ENCODE peak calls at places on chromosome 7, in seven cellular contexts. L, M, N, B, R, V and Y are unnamed samples.

GRCh38 chr7:111370002-111370401 is 192.3 kb downstream of the IMMP2L start:
- DNase-seq in L (no peak), M (no peak), N (no peak), B (no peak), R (no peak), V (no peak), Y (no peak)

GRCh38 chr7:98133181-98133580 is 26.5 kb downstream of the LMTK2 start:
- DNase-seq in L (no peak), M (no peak), N (no peak), B (no peak), R (no peak), V (no peak), Y (no peak)

GRCh38 chr7:12670071-12670729 is 17.2 kb upstream of the ARL4A start:
- DNase-seq in L (no peak), M (no peak), N (no peak), B (no peak), R (no peak), V (no peak), Y (no peak)

GRCh38 chr7:30471205-30471604 is 7.4 kb downstream of the NOD1 start:
- DNase-seq in L (no peak), M (no peak), N (no peak), B (no peak), R (no peak), V (no peak), Y (no peak)

GRCh38 chr7:30598121-30598876 is 3.6 kb downstream of the GARS1 start:
- DNase-seq in L (no peak), M (no peak), N (no peak), B (no peak), R (no peak), V (no peak), Y (no peak)

GRCh38 chr7:33298848-33299247 is 169.5 kb downstream of the BBS9 start:
- DNase-seq in L (no peak), M (no peak), N (no peak), B (no peak), R (no peak), V (no peak), Y (no peak)

GRCh38 chr7:131057015-131057518 is 270.6 kb upstream of the MKLN1 start:
- DNase-seq in L (no peak), M (no peak), N (no peak), B (no peak), R (no peak), V (no peak), Y (no peak)

GRCh38 chr7:118629898-118630469 is 405.5 kb downstream of the ANKRD7 start:
- DNase-seq in L (no peak), M (peak), N (no peak), B (no peak), R (no peak), V (no peak), Y (no peak)

GRCh38 chr7:50774299-50774698 is 8.4 kb downstream of the GRB10 start:
- DNase-seq in L (no peak), M (no peak), N (no peak), B (no peak), R (no peak), V (no peak), Y (no peak)

GRCh38 chr7:7970620-7971307 is 2.2 kb downstream of the GLCCI1 start:
- DNase-seq in L (no peak), M (peak), N (no peak), B (no peak), R (no peak), V (no peak), Y (no peak)

GRCh38 chr7:84848219-84848973 is 338.5 kb downstream of the SEMA3D start:
- DNase-seq in L (no peak), M (no peak), N (no peak), B (no peak), R (no peak), V (no peak), Y (no peak)

GRCh38 chr7:20402297-20403230 is 71.9 kb downstream of the ITGB8 start:
- DNase-seq in L (no peak), M (no peak), N (no peak), B (no peak), R (no peak), V (no peak), Y (no peak)

GRCh38 chr7:134618756-134619530 is 27.7 kb upstream of the BPGM start:
- DNase-seq in L (no peak), M (no peak), N (no peak), B (no peak), R (no peak), V (no peak), Y (no peak)

GRCh38 chr7:128076216-128076821 is 45.1 kb upstream of the LRRC4 start:
- DNase-seq in L (no peak), M (no peak), N (no peak), B (no peak), R (no peak), V (no peak), Y (no peak)

GRCh38 chr7:66617295-66617694 is 11.4 kb upstream of the KCTD7 start:
- DNase-seq in L (no peak), M (no peak), N (no peak), B (no peak), R (no peak), V (no peak), Y (no peak)

GRCh38 chr7:82406937-82407336 is 36.6 kb downstream of the CACNA2D1 start:
- DNase-seq in L (no peak), M (no peak), N (no peak), B (no peak), R (no peak), V (no peak), Y (no peak)

GRCh38 chr7:12257582-12257981 is 46.5 kb downstream of the TMEM106B start:
- DNase-seq in L (no peak), M (no peak), N (no peak), B (no peak), R (no peak), V (no peak), Y (no peak)

GRCh38 chr7:40200791-40201190 is 66.0 kb downstream of the SUGCT start:
- DNase-seq in L (no peak), M (no peak), N (no peak), B (no peak), R (no peak), V (no peak), Y (no peak)

GRCh38 chr7:149184274-149184673 is 11.1 kb upstream of the ZNF282 start:
- DNase-seq in L (no peak), M (no peak), N (no peak), B (no peak), R (no peak), V (no peak), Y (no peak)

GRCh38 chr7:110534241-110534931 is 556.5 kb upstream of the LRRN3 start:
- DNase-seq in L (no peak), M (no peak), N (no peak), B (no peak), R (no peak), V (no peak), Y (no peak)

GRCh38 chr7:78578701-78579100 is 780.1 kb downstream of the PHTF2 start:
- DNase-seq in L (no peak), M (peak), N (no peak), B (no peak), R (no peak), V (no peak), Y (no peak)

GRCh38 chr7:64879800-64880199 is 23.3 kb upstream of the ZNF273 start:
- DNase-seq in L (no peak), M (no peak), N (no peak), B (no peak), R (no peak), V (no peak), Y (no peak)

GRCh38 chr7:85068796-85069195 is 118.1 kb downstream of the SEMA3D start:
- DNase-seq in L (no peak), M (no peak), N (no peak), B (no peak), R (no peak), V (no peak), Y (no peak)

GRCh38 chr7:11170160-11170559 is 196.5 kb downstream of the PHF14 start:
- DNase-seq in L (no peak), M (no peak), N (no peak), B (no peak), R (no peak), V (no peak), Y (no peak)

GRCh38 chr7:38682602-38683001 is 51.4 kb upstream of the AMPH start:
- DNase-seq in L (no peak), M (no peak), N (no peak), B (no peak), R (no peak), V (no peak), Y (no peak)

GRCh38 chr7:47604496-47604890 is 22.6 kb upstream of the TNS3 start:
- DNase-seq in L (no peak), M (no peak), N (no peak), B (no peak), R (no peak), V (no peak), Y (no peak)

GRCh38 chr7:5214641-5215040 is 24.6 kb downstream of the WIPI2 start:
- DNase-seq in L (no peak), M (no peak), N (no peak), B (no peak), R (no peak), V (no peak), Y (no peak)

GRCh38 chr7:141167376-141167964 is 93.6 kb downstream of the TMEM178B start:
- DNase-seq in L (no peak), M (no peak), N (no peak), B (no peak), R (no peak), V (no peak), Y (no peak)

GRCh38 chr7:41916450-41916927 is 213.6 kb upstream of the INHBA start:
- DNase-seq in L (no peak), M (no peak), N (no peak), B (no peak), R (no peak), V (no peak), Y (no peak)